ENCODE peak calls at places on chromosome 4, in four cellular contexts. Z is GM12878, V is WTC11, B is SK-N-SH. X is an unnamed sample.

GRCh38 chr4:7170012-7170411 is 22.3 kb upstream of the SORCS2 start:
- DNase-seq in B (no peak), V (no peak), Z (no peak), X (no peak)

GRCh38 chr4:128538111-128538882 is 250.7 kb upstream of the PGRMC2 start:
- DNase-seq in V (no peak), Z (no peak), B (no peak), X (no peak)

GRCh38 chr4:118352843-118353373 is at the start of gene PRSS12:
- DNase-seq in B (peak), V (peak), Z (no peak), X (peak)

GRCh38 chr4:88600129-88600849 is 8.0 kb downstream of the HERC3 start:
- DNase-seq in V (no peak), B (no peak), Z (no peak), X (no peak)

GRCh38 chr4:95549246-95550138 is 719 bp upstream of the UNC5C start:
- DNase-seq in Z (peak), V (peak), B (peak), X (no peak)

GRCh38 chr4:3829954-3830773 is 64.0 kb downstream of the ADRA2C start:
- DNase-seq in Z (no peak), B (no peak), V (peak), X (no peak)

GRCh38 chr4:54063737-54064316 is 578 bp downstream of the CHIC2 start:
- DNase-seq in V (peak), Z (no peak), B (peak), X (peak)

GRCh38 chr4:6971536-6972374 is 62.1 kb downstream of the TBC1D14 start:
- DNase-seq in V (no peak), Z (no peak), B (no peak), X (no peak)

GRCh38 chr4:10640535-10641159 is 43.9 kb downstream of the CLNK start:
- DNase-seq in V (no peak), Z (no peak), B (no peak), X (no peak)

GRCh38 chr4:147829401-147830101 is 97.7 kb downstream of the ARHGAP10 start:
- DNase-seq in V (no peak), B (no peak), Z (no peak), X (no peak)

GRCh38 chr4:19748911-19749473 is 502.7 kb upstream of the SLIT2 start:
- DNase-seq in B (no peak), V (no peak), Z (no peak), X (no peak)

GRCh38 chr4:162645381-162645780 is 481.6 kb upstream of the FSTL5 start:
- DNase-seq in V (no peak), B (no peak), Z (no peak), X (no peak)

GRCh38 chr4:47160095-47160494 is 128.7 kb downstream of the GABRB1 start:
- DNase-seq in Z (no peak), B (no peak), V (no peak), X (no peak)

GRCh38 chr4:1469596-1470392 is 63.6 kb upstream of the NKX1-1 start:
- DNase-seq in Z (no peak), V (peak), B (peak), X (no peak)

GRCh38 chr4:73452953-73453700 is 17.1 kb downstream of the AFP start:
- DNase-seq in B (no peak), V (no peak), Z (no peak), X (no peak)

GRCh38 chr4:76658231-76659102 is 223.4 kb downstream of the SHROOM3 start:
- DNase-seq in Z (no peak), V (no peak), B (no peak), X (no peak)

GRCh38 chr4:127997534-127998388 is 32.6 kb downstream of the ABHD18 start:
- DNase-seq in Z (peak), B (no peak), V (no peak), X (no peak)

GRCh38 chr4:71189471-71189870 is 149.3 kb upstream of the SLC4A4 start:
- DNase-seq in Z (no peak), B (no peak), V (no peak), X (no peak)

GRCh38 chr4:113179996-113180395 is 130.5 kb downstream of the ANK2 start:
- DNase-seq in V (no peak), Z (no peak), B (no peak), X (no peak)

GRCh38 chr4:23930750-23931488 is 41.1 kb upstream of the PPARGC1A start:
- DNase-seq in V (no peak), Z (no peak), B (peak), X (no peak)

GRCh38 chr4:5636766-5637670 is 71.3 kb downstream of the EVC2 start:
- DNase-seq in B (no peak), Z (no peak), V (no peak), X (no peak)

GRCh38 chr4:92600638-92601037 is 296.9 kb downstream of the GRID2 start:
- DNase-seq in V (peak), B (no peak), Z (no peak), X (no peak)

GRCh38 chr4:13615162-13615561 is 12.4 kb downstream of the BOD1L1 start:
- DNase-seq in B (no peak), V (no peak), Z (no peak), X (no peak)

GRCh38 chr4:150769235-150769634 is 187.3 kb downstream of the MAB21L2 start:
- DNase-seq in V (no peak), Z (no peak), B (no peak), X (no peak)

GRCh38 chr4:100483796-100484195 is 34.0 kb downstream of the EMCN start:
- DNase-seq in Z (no peak), B (no peak), V (no peak), X (no peak)

GRCh38 chr4:57078685-57079521 is 31.3 kb downstream of the IGFBP7 start:
- DNase-seq in Z (no peak), B (no peak), V (peak), X (no peak)

GRCh38 chr4:157035471-157035870 is 40.5 kb upstream of the GLRB start:
- DNase-seq in B (no peak), V (no peak), Z (no peak), X (no peak)

GRCh38 chr4:186738421-186738820 is 14.8 kb upstream of the FAT1 start:
- DNase-seq in V (no peak), Z (no peak), B (no peak), X (no peak)

GRCh38 chr4:13992975-13993495 is 365.5 kb upstream of the BOD1L1 start:
- DNase-seq in B (no peak), Z (no peak), V (no peak), X (no peak)

GRCh38 chr4:119629142-119629471 is 503 bp upstream of the PDE5A start:
- DNase-seq in Z (no peak), V (no peak), B (no peak), X (no peak)

GRCh38 chr4:119627267-119628190 is 1.1 kb downstream of the PDE5A start:
- DNase-seq in V (peak), Z (no peak), B (peak), X (peak)

GRCh38 chr4:119626943-119627266 is 1.7 kb downstream of the PDE5A start:
- DNase-seq in V (no peak), Z (no peak), B (no peak), X (no peak)

GRCh38 chr4:119626420-119626819 is 2.2 kb downstream of the PDE5A start:
- DNase-seq in B (no peak), V (no peak), Z (no peak), X (no peak)

GRCh38 chr4:119628281-119629141 is at the start of gene PDE5A:
- DNase-seq in V (peak), B (peak), Z (no peak), X (peak)
- TF ChIP-seq USF1 in V (peak), B (no peak), Z (no peak), X (no peak)

GRCh38 chr4:105637409-105638258 is 70.9 kb downstream of the INTS12 start:
- DNase-seq in Z (peak), B (peak), V (no peak), X (no peak)
- TF ChIP-seq USF1 in Z (no peak), B (no peak), V (no peak), X (no peak)

GRCh38 chr4:139988863-139989765 is 164.9 kb downstream of the MAML3 start:
- DNase-seq in B (no peak), V (no peak), Z (no peak), X (no peak)
- TF ChIP-seq USF1 in B (no peak), V (no peak), Z (no peak), X (no peak)

GRCh38 chr4:8538703-8539567 is 41.3 kb upstream of the GPR78 start:
- DNase-seq in V (no peak), Z (no peak), B (no peak), X (no peak)
- TF ChIP-seq USF1 in V (no peak), Z (no peak), B (no peak), X (no peak)

DNA sequence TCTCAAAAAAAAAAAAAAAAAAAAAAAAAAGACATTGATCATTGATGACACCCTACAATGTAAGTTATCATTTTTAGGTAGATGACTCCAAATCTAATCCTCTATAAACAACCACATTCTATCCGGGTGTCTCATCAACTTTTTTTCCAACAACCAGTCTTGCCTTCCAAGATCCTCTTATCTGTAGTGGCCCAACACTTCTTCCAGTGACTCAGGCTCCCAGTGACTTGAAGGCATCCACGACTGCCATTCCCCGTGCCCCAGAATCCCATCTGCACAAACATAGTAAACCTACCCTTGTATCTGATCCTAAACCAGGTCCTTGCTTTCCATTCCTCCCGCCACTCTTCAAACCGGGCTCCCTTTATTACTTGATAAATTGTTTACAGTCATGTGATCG is 15.6 kb upstream of the TSPAN5 start:
- DNase-seq in V (no peak), Z (no peak), B (no peak), X (no peak)
- TF ChIP-seq USF1 in V (no peak), Z (no peak), B (no peak), X (peak)

DNA sequence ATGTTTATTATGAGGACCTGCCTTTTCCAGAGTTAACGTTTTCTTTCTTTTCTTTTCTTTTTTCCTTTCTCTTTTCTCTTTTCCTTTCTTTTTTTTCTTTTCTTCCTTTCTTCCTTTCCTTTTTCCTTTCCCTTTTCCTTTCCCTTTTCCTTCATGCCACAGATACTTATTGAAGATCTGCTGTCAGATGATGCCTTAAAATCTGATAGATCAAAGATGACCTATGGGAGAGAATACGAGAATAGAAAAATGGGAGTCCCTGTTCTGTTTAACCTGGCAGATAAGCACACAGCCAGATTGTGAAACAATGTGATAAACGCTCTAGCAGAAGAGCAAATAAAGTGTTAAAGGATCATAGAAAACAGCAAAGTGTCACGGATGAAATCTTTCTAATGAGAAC is 38.9 kb downstream of the AFF1 start:
- DNase-seq in V (no peak), Z (no peak), B (no peak), X (no peak)
- TF ChIP-seq USF1 in V (no peak), Z (no peak), B (no peak), X (no peak)

DNA sequence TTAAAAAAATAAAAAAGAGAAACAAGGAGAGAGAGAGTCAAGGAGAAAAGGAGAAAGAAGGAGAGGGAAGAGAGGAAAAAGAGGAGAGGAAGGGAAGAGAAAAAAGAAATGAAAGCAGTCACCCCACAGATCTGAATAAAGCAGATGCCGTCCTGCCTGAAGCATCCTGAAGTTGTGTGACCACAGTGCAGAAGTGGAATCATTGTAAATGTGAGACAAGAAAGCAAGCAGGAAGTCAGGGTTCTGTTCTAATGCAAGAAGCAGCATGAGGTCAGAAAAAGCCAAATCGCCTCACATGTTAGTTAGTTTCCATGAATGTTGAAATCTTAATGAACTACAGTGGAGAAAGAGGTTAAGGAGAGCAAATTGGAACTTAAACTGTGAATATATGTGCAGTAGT is 692.5 kb downstream of the CENPC start:
- DNase-seq in V (no peak), B (no peak), Z (no peak), X (no peak)
- TF ChIP-seq USF1 in V (no peak), B (no peak), Z (no peak), X (no peak)

GRCh38 chr4:40507977-40508376 is 121.7 kb downstream of the RBM47 start:
- DNase-seq in B (peak), V (no peak), Z (no peak), X (no peak)
- TF ChIP-seq USF1 in B (no peak), V (no peak), Z (no peak), X (no peak)

GRCh38 chr4:151882072-151882803 is 121.4 kb upstream of the GATB start:
- DNase-seq in Z (peak), B (no peak), V (no peak), X (no peak)
- TF ChIP-seq USF1 in Z (no peak), B (no peak), V (no peak), X (no peak)

GRCh38 chr4:38470708-38471262 is 193.2 kb upstream of the KLF3 start:
- DNase-seq in Z (no peak), V (no peak), B (no peak), X (no peak)
- TF ChIP-seq USF1 in Z (no peak), V (no peak), B (no peak), X (no peak)